ENCODE peak calls at places on chromosomes 1 and 21, in six cellular contexts. S is GM23248, Q is IMR-90, R is stomach, Z is endodermal cell, K is Peyer's patch. W is an unnamed sample.
A peak's percentile ranks its signal among the peaks of the same experiment; 100 is the strongest.

GRCh38 chr1:172929006-172929405 is 121.7 kb downstream of the TNFSF18 start:
- DNase-seq in S (peak; percentile 60), Z (no peak), Q (peak; percentile 87), K (no peak), R (no peak), W (no peak)

GRCh38 chr1:183887826-183888819 is 83.2 kb downstream of the RGL1 start:
- DNase-seq in Q (peak; percentile 15), K (no peak), S (no peak), Z (no peak), R (no peak), W (peak; percentile 41)

GRCh38 chr1:19476440-19477190 is 8.7 kb downstream of the CAPZB start:
- DNase-seq in Q (peak; percentile 79), Z (no peak), S (no peak), K (no peak), R (no peak), W (peak; percentile 47)

GRCh38 chr21:42724226-42724920 is 71.0 kb downstream of the PDE9A start:
- DNase-seq in S (peak; percentile 90), Q (peak; percentile 92), K (peak; percentile 87), R (no peak), Z (no peak), W (no peak)

GRCh38 chr1:6634278-6635052 is 9.8 kb downstream of the THAP3 start:
- DNase-seq in S (peak; percentile 51), Z (peak; percentile 89), K (peak; percentile 82), Q (peak; percentile 25), R (peak; percentile 80), W (peak; percentile 35)

GRCh38 chr1:184158911-184159701 is 107.6 kb downstream of the TSEN15 start:
- DNase-seq in Q (no peak), S (peak; percentile 27), Z (no peak), K (no peak), R (no peak), W (no peak)

GRCh38 chr1:49526672-49527071 is 497.1 kb downstream of the AGBL4 start:
- DNase-seq in Q (no peak), K (no peak), S (no peak), R (no peak), Z (no peak), W (no peak)

GRCh38 chr1:230068952-230069684 is 2.1 kb downstream of the GALNT2 start:
- DNase-seq in K (no peak), S (peak; percentile 50), Z (peak; percentile 61), Q (no peak), R (peak; percentile 43), W (no peak)

GRCh38 chr1:205472737-205473565 is 17.1 kb upstream of the BLACAT1 start:
- DNase-seq in Q (no peak), K (no peak), Z (peak; percentile 65), S (no peak), R (no peak), W (no peak)

GRCh38 chr1:208149776-208150514 is 94.2 kb downstream of the PLXNA2 start:
- DNase-seq in R (peak; percentile 66), S (no peak), K (peak; percentile 74), Z (peak; percentile 72), Q (no peak), W (no peak)

GRCh38 chr1:159942700-159943640 is 2.4 kb downstream of the IGSF9 start:
- DNase-seq in K (no peak), Q (no peak), R (peak; percentile 24), Z (peak; percentile 29), S (no peak), W (no peak)
- H3K27me3 ChIP-seq in K (no peaks in the 10 kb centered on the region), Q (peaks cover 76% of the 10 kb centered on the region), R (peaks cover 53% of the 10 kb centered on the region), Z (peaks cover 23% of the 10 kb centered on the region), S (peaks cover 4% of the 10 kb centered on the region), W (peaks cover 18% of the 10 kb centered on the region)

DNA sequence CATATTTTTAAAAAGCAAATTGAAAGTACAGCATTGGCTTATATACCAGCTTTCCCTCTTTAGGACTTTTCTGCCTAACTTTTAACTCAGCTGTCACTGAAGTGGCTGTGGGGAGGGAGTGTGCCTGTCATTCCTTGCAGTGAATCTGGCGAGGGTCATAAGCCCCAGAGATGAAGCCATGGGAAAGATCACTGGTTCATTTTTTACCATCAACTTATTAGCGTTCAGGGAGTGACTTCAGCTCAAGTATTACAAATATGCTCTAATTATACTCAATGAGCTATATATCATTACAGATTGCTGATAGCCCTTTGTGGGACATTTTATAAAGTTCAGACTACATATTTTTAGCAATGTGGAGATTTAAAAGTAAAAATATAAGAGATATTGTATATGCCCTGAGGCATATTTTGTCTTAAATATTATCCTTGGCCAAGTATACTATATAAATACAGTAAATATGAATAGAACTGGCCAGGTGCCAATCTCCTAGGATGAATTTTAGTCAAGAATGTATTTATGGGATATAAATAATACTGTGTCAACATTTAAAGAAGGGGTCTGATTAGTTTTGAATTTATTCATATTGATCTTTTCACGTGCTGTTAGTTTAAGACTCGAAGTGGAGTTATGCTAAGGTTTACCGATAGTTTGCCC is 4.4 kb downstream of the TGFB2 start:
- DNase-seq in Q (no peak), R (no peak), K (no peak), S (no peak), Z (no peak), W (no peak)
- H3K4me1 ChIP-seq in Q (peaks cover 6% of the 10 kb centered on the region), R (peaks cover 65% of the 10 kb centered on the region), K (no peaks in the 10 kb centered on the region), S (peaks cover 16% of the 10 kb centered on the region), Z (no peaks in the 10 kb centered on the region), W (peaks cover 24% of the 10 kb centered on the region)

GRCh38 chr1:115379943-115380342 is 41.9 kb upstream of the NGF start:
- DNase-seq in K (no peak), R (no peak), S (no peak), Z (no peak), Q (no peak), W (no peak)
- H3K27me3 ChIP-seq in K (no peaks in the 10 kb centered on the region), R (no peaks in the 10 kb centered on the region), S (no peaks in the 10 kb centered on the region), Z (no peaks in the 10 kb centered on the region), Q (no peaks in the 10 kb centered on the region), W (no peaks in the 10 kb centered on the region)

GRCh38 chr1:117610036-117610435 is 4.2 kb downstream of the TENT5C start:
- DNase-seq in Q (no peak), S (no peak), R (no peak), Z (peak; percentile 36), K (no peak), W (no peak)

GRCh38 chr1:117609471-117609911 is 3.6 kb downstream of the TENT5C start:
- DNase-seq in Z (peak; percentile 35), S (no peak), Q (peak; percentile 41), K (no peak), R (no peak), W (no peak)

GRCh38 chr1:117612517-117613248 is 6.8 kb downstream of the TENT5C start:
- DNase-seq in Z (peak; percentile 42), Q (peak; percentile 88), R (no peak), K (no peak), S (peak; percentile 93), W (no peak)

GRCh38 chr1:117611894-117612481 is 6.1 kb downstream of the TENT5C start:
- DNase-seq in S (no peak), Z (peak; percentile 11), Q (no peak), R (no peak), K (no peak), W (no peak)

DNA sequence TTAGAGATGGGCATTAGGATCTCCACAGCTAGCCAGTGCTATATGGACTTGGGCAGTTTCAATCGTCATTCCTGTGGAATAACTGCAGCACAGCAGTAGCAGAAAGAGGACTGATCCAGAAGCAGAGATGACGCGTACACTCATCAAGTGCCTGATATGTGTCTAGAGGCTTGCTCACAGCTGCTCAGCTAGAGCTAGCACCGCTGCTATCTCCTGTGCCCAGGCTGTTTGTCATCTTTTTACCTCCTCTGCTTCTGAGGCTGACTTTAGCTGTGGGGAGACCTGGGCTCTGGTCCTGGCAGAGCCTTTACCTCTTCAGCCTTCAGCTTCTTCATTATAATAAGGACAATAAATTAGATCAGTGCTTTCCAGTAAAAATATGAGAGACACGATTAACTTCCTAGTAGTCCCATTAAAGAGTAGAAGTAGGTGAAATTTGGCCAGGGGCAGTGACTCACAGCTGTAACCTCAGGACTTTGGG is 5.3 kb downstream of the TENT5C start:
- DNase-seq in S (no peak), K (peak; percentile 28), Z (peak; percentile 26), R (no peak), Q (no peak), W (no peak)
- H3K4me1 ChIP-seq in S (peaks cover 19% of the 10 kb centered on the region), K (no peaks in the 10 kb centered on the region), Z (peaks cover 14% of the 10 kb centered on the region), R (peaks cover 93% of the 10 kb centered on the region), Q (peaks cover 30% of the 10 kb centered on the region), W (peaks cover 87% of the 10 kb centered on the region)

GRCh38 chr1:156844102-156844501 is 14.8 kb downstream of the INSRR start:
- DNase-seq in K (no peak), Q (no peak), Z (no peak), S (no peak), R (no peak), W (no peak)
- H3K27me3 ChIP-seq in K (no peaks in the 10 kb centered on the region), Q (peaks cover 92% of the 10 kb centered on the region), Z (peaks cover 78% of the 10 kb centered on the region), S (peaks cover 60% of the 10 kb centered on the region), R (peaks cover 100% of the 10 kb centered on the region), W (peaks cover 21% of the 10 kb centered on the region)